ENCODE peak calls at places on chromosomes 12 and 14, in ten cellular contexts. One of them, this sample, is unnamed. For H3K4me1, the result is how much of the 10 kb centered on the place peaks cover.

GRCh38 chr12:109358154-109358869 is 10.6 kb downstream of the MYO1H start:
- DNase-seq in PC-3: no peak
- DNase-seq in left ventricle myocardium inferior: no peak
- DNase-seq in pancreas: no peak
- DNase-seq in tibial artery: no peak
- DNase-seq in IMR-90: peak
- DNase-seq in lung: no peak
- DNase-seq in mammary epithelial cell: no peak
- DNase-seq in neural progenitor cell: no peak
- DNase-seq in effector memory CD4-positive, alpha-beta T cell: no peak
- DNase-seq in this sample: no peak

GRCh38 chr12:104294845-104295674 is 8.5 kb upstream of the EID3 start:
- DNase-seq in lung: no peak
- DNase-seq in pancreas: no peak
- DNase-seq in left ventricle myocardium inferior: no peak
- DNase-seq in IMR-90: no peak
- DNase-seq in PC-3: peak
- DNase-seq in effector memory CD4-positive, alpha-beta T cell: no peak
- DNase-seq in mammary epithelial cell: no peak
- DNase-seq in tibial artery: no peak
- DNase-seq in neural progenitor cell: no peak
- DNase-seq in this sample: no peak

GRCh38 chr14:54472291-54472690 is 16.5 kb downstream of the GMFB start:
- DNase-seq in mammary epithelial cell: no peak
- DNase-seq in PC-3: no peak
- DNase-seq in neural progenitor cell: peak
- DNase-seq in tibial artery: no peak
- DNase-seq in pancreas: no peak
- DNase-seq in lung: no peak
- DNase-seq in IMR-90: no peak
- DNase-seq in effector memory CD4-positive, alpha-beta T cell: no peak
- DNase-seq in left ventricle myocardium inferior: no peak
- DNase-seq in this sample: no peak

GRCh38 chr14:91744068-91744480 is 12.2 kb upstream of the CATSPERB start:
- DNase-seq in IMR-90: no peak
- DNase-seq in effector memory CD4-positive, alpha-beta T cell: no peak
- DNase-seq in mammary epithelial cell: no peak
- DNase-seq in PC-3: peak
- DNase-seq in tibial artery: no peak
- DNase-seq in left ventricle myocardium inferior: no peak
- DNase-seq in neural progenitor cell: no peak
- DNase-seq in lung: peak
- DNase-seq in pancreas: peak
- DNase-seq in this sample: no peak

GRCh38 chr12:81078469-81079196 is 754 bp downstream of the ACSS3 start:
- DNase-seq in tibial artery: peak
- DNase-seq in IMR-90: peak
- DNase-seq in left ventricle myocardium inferior: no peak
- DNase-seq in pancreas: no peak
- DNase-seq in PC-3: no peak
- DNase-seq in neural progenitor cell: peak
- DNase-seq in effector memory CD4-positive, alpha-beta T cell: no peak
- DNase-seq in lung: peak
- DNase-seq in mammary epithelial cell: no peak
- DNase-seq in this sample: no peak

GRCh38 chr14:71604231-71604630 is 328.0 kb upstream of the RGS6 start:
- DNase-seq in left ventricle myocardium inferior: no peak
- DNase-seq in lung: no peak
- DNase-seq in PC-3: no peak
- DNase-seq in IMR-90: no peak
- DNase-seq in pancreas: no peak
- DNase-seq in effector memory CD4-positive, alpha-beta T cell: no peak
- DNase-seq in tibial artery: no peak
- DNase-seq in neural progenitor cell: no peak
- DNase-seq in mammary epithelial cell: no peak
- DNase-seq in this sample: no peak

GRCh38 chr12:28040251-28040650 is 67.7 kb upstream of the PTHLH start:
- DNase-seq in lung: no peak
- DNase-seq in effector memory CD4-positive, alpha-beta T cell: no peak
- DNase-seq in left ventricle myocardium inferior: no peak
- DNase-seq in tibial artery: no peak
- DNase-seq in IMR-90: no peak
- DNase-seq in pancreas: no peak
- DNase-seq in mammary epithelial cell: no peak
- DNase-seq in neural progenitor cell: no peak
- DNase-seq in PC-3: no peak
- DNase-seq in this sample: no peak

GRCh38 chr12:46371718-46372130 is 849 bp downstream of the SLC38A2 start:
- DNase-seq in effector memory CD4-positive, alpha-beta T cell: peak
- DNase-seq in left ventricle myocardium inferior: peak
- DNase-seq in tibial artery: peak
- DNase-seq in IMR-90: peak
- DNase-seq in pancreas: peak
- DNase-seq in mammary epithelial cell: no peak
- DNase-seq in PC-3: peak
- DNase-seq in neural progenitor cell: peak
- DNase-seq in lung: peak
- DNase-seq in this sample: peak

GRCh38 chr14:74973003-74973614 is 17.7 kb upstream of the PGF start:
- DNase-seq in lung: no peak
- DNase-seq in pancreas: no peak
- DNase-seq in mammary epithelial cell: no peak
- DNase-seq in tibial artery: peak
- DNase-seq in neural progenitor cell: no peak
- DNase-seq in PC-3: no peak
- DNase-seq in left ventricle myocardium inferior: peak
- DNase-seq in effector memory CD4-positive, alpha-beta T cell: no peak
- DNase-seq in IMR-90: peak
- DNase-seq in this sample: peak

GRCh38 chr14:29865299-29865698 is 62.3 kb downstream of the PRKD1 start:
- DNase-seq in IMR-90: no peak
- DNase-seq in pancreas: no peak
- DNase-seq in left ventricle myocardium inferior: no peak
- DNase-seq in lung: no peak
- DNase-seq in PC-3: no peak
- DNase-seq in neural progenitor cell: no peak
- DNase-seq in mammary epithelial cell: no peak
- DNase-seq in tibial artery: no peak
- DNase-seq in effector memory CD4-positive, alpha-beta T cell: no peak
- DNase-seq in this sample: no peak

GRCh38 chr12:27498159-27498558 is 25.8 kb upstream of the PPFIBP1 start:
- DNase-seq in tibial artery: no peak
- DNase-seq in neural progenitor cell: no peak
- DNase-seq in IMR-90: no peak
- DNase-seq in lung: no peak
- DNase-seq in left ventricle myocardium inferior: no peak
- DNase-seq in mammary epithelial cell: no peak
- DNase-seq in pancreas: no peak
- DNase-seq in PC-3: no peak
- DNase-seq in effector memory CD4-positive, alpha-beta T cell: no peak
- DNase-seq in this sample: no peak

GRCh38 chr12:1131811-1132224 is 140.8 kb downstream of the ERC1 start:
- DNase-seq in tibial artery: no peak
- DNase-seq in left ventricle myocardium inferior: no peak
- DNase-seq in neural progenitor cell: no peak
- DNase-seq in pancreas: no peak
- DNase-seq in mammary epithelial cell: peak
- DNase-seq in lung: no peak
- DNase-seq in PC-3: no peak
- DNase-seq in effector memory CD4-positive, alpha-beta T cell: no peak
- DNase-seq in IMR-90: no peak
- DNase-seq in this sample: no peak

GRCh38 chr14:93959239-93960107 is 16.9 kb downstream of the ASB2 start:
- DNase-seq in PC-3: peak
- DNase-seq in left ventricle myocardium inferior: no peak
- DNase-seq in neural progenitor cell: no peak
- DNase-seq in tibial artery: no peak
- DNase-seq in mammary epithelial cell: peak
- DNase-seq in IMR-90: peak
- DNase-seq in lung: peak
- DNase-seq in effector memory CD4-positive, alpha-beta T cell: peak
- DNase-seq in pancreas: no peak
- DNase-seq in this sample: peak

GRCh38 chr12:128976120-128976519 is 122.8 kb downstream of the GLT1D1 start:
- DNase-seq in lung: peak
- DNase-seq in tibial artery: no peak
- DNase-seq in effector memory CD4-positive, alpha-beta T cell: no peak
- DNase-seq in left ventricle myocardium inferior: no peak
- DNase-seq in PC-3: peak
- DNase-seq in mammary epithelial cell: no peak
- DNase-seq in IMR-90: no peak
- DNase-seq in pancreas: no peak
- DNase-seq in neural progenitor cell: peak
- DNase-seq in this sample: no peak

GRCh38 chr12:57833672-57834071 is 12.9 kb downstream of the CTDSP2 start:
- DNase-seq in pancreas: no peak
- DNase-seq in neural progenitor cell: no peak
- DNase-seq in IMR-90: no peak
- DNase-seq in effector memory CD4-positive, alpha-beta T cell: no peak
- DNase-seq in PC-3: no peak
- DNase-seq in left ventricle myocardium inferior: no peak
- DNase-seq in tibial artery: no peak
- DNase-seq in mammary epithelial cell: no peak
- DNase-seq in lung: no peak
- DNase-seq in this sample: no peak

GRCh38 chr14:92916201-92916600 is 6.7 kb upstream of the CHGA start:
- DNase-seq in lung: no peak
- DNase-seq in tibial artery: no peak
- DNase-seq in left ventricle myocardium inferior: no peak
- DNase-seq in pancreas: no peak
- DNase-seq in IMR-90: no peak
- DNase-seq in mammary epithelial cell: no peak
- DNase-seq in neural progenitor cell: no peak
- DNase-seq in effector memory CD4-positive, alpha-beta T cell: no peak
- DNase-seq in PC-3: no peak
- DNase-seq in this sample: no peak

GRCh38 chr14:21861153-21861552 is 187.5 kb upstream of the OR4E1 start:
- DNase-seq in pancreas: no peak
- DNase-seq in IMR-90: no peak
- DNase-seq in tibial artery: no peak
- DNase-seq in effector memory CD4-positive, alpha-beta T cell: no peak
- DNase-seq in neural progenitor cell: no peak
- DNase-seq in lung: no peak
- DNase-seq in left ventricle myocardium inferior: no peak
- DNase-seq in PC-3: no peak
- DNase-seq in mammary epithelial cell: no peak
- DNase-seq in this sample: no peak

GRCh38 chr12:124745468-124745890 is 118.2 kb downstream of the SCARB1 start:
- DNase-seq in PC-3: no peak
- DNase-seq in effector memory CD4-positive, alpha-beta T cell: no peak
- DNase-seq in neural progenitor cell: no peak
- DNase-seq in tibial artery: no peak
- DNase-seq in IMR-90: no peak
- DNase-seq in lung: no peak
- DNase-seq in pancreas: no peak
- DNase-seq in mammary epithelial cell: no peak
- DNase-seq in left ventricle myocardium inferior: no peak
- DNase-seq in this sample: no peak
- H3K4me1 ChIP-seq in PC-3: under half
- H3K4me1 ChIP-seq in effector memory CD4-positive, alpha-beta T cell: under half
- H3K4me1 ChIP-seq in neural progenitor cell: under half
- H3K4me1 ChIP-seq in tibial artery: under half
- H3K4me1 ChIP-seq in IMR-90: under half
- H3K4me1 ChIP-seq in lung: under half
- H3K4me1 ChIP-seq in pancreas: under half
- H3K4me1 ChIP-seq in mammary epithelial cell: under half
- H3K4me1 ChIP-seq in left ventricle myocardium inferior: under half
- H3K4me1 ChIP-seq in this sample: under half

DNA sequence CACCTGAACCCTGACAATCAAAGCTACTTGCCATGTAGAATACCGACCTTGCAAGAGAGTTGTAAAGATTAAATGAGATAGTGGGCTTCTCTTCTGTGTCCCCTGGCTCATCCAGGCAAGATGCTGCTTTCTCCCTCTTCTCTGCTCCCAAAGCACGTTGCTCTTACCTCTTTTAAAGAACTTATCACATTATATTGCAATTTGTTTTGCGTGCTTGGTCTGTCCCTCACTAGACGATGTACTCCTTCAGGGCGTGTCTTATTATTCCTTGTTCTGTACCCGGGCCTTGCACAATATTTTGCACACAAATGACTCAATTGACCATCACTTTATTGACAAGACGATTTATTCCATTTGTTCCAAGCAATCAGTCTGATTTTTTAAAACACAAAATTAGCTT is 3.3 kb downstream of the DCN start:
- DNase-seq in PC-3: peak
- DNase-seq in pancreas: no peak
- DNase-seq in neural progenitor cell: no peak
- DNase-seq in left ventricle myocardium inferior: no peak
- DNase-seq in effector memory CD4-positive, alpha-beta T cell: no peak
- DNase-seq in mammary epithelial cell: no peak
- DNase-seq in lung: no peak
- DNase-seq in IMR-90: peak
- DNase-seq in tibial artery: no peak
- DNase-seq in this sample: no peak
- H3K4me3 ChIP-seq in PC-3: no peak
- H3K4me3 ChIP-seq in pancreas: no peak
- H3K4me3 ChIP-seq in neural progenitor cell: no peak
- H3K4me3 ChIP-seq in left ventricle myocardium inferior: peak
- H3K4me3 ChIP-seq in effector memory CD4-positive, alpha-beta T cell: no peak
- H3K4me3 ChIP-seq in mammary epithelial cell: no peak
- H3K4me3 ChIP-seq in lung: no peak
- H3K4me3 ChIP-seq in IMR-90: peak
- H3K4me3 ChIP-seq in tibial artery: peak
- H3K4me3 ChIP-seq in this sample: no peak

GRCh38 chr12:118190266-118190665 is 54.3 kb downstream of the PEBP1 start:
- DNase-seq in left ventricle myocardium inferior: no peak
- DNase-seq in tibial artery: no peak
- DNase-seq in lung: no peak
- DNase-seq in effector memory CD4-positive, alpha-beta T cell: no peak
- DNase-seq in PC-3: no peak
- DNase-seq in pancreas: no peak
- DNase-seq in neural progenitor cell: peak
- DNase-seq in IMR-90: peak
- DNase-seq in mammary epithelial cell: peak
- DNase-seq in this sample: no peak
- H3K27ac ChIP-seq in left ventricle myocardium inferior: peak
- H3K27ac ChIP-seq in tibial artery: peak
- H3K27ac ChIP-seq in lung: peak
- H3K27ac ChIP-seq in effector memory CD4-positive, alpha-beta T cell: no peak
- H3K27ac ChIP-seq in PC-3: no peak
- H3K27ac ChIP-seq in pancreas: no peak
- H3K27ac ChIP-seq in neural progenitor cell: no peak
- H3K27ac ChIP-seq in IMR-90: peak
- H3K27ac ChIP-seq in mammary epithelial cell: peak
- H3K27ac ChIP-seq in this sample: no peak

GRCh38 chr14:76446486-76446885 is 70.5 kb downstream of the ESRRB start:
- DNase-seq in mammary epithelial cell: no peak
- DNase-seq in IMR-90: no peak
- DNase-seq in lung: no peak
- DNase-seq in effector memory CD4-positive, alpha-beta T cell: no peak
- DNase-seq in neural progenitor cell: no peak
- DNase-seq in pancreas: no peak
- DNase-seq in PC-3: no peak
- DNase-seq in left ventricle myocardium inferior: no peak
- DNase-seq in tibial artery: no peak
- DNase-seq in this sample: no peak

GRCh38 chr14:76450476-76450875 is 74.5 kb downstream of the ESRRB start:
- DNase-seq in neural progenitor cell: no peak
- DNase-seq in mammary epithelial cell: no peak
- DNase-seq in PC-3: no peak
- DNase-seq in left ventricle myocardium inferior: no peak
- DNase-seq in effector memory CD4-positive, alpha-beta T cell: no peak
- DNase-seq in pancreas: no peak
- DNase-seq in lung: no peak
- DNase-seq in tibial artery: no peak
- DNase-seq in IMR-90: no peak
- DNase-seq in this sample: no peak

GRCh38 chr14:76446921-76447320 is 71.0 kb downstream of the ESRRB start:
- DNase-seq in left ventricle myocardium inferior: no peak
- DNase-seq in PC-3: no peak
- DNase-seq in pancreas: no peak
- DNase-seq in IMR-90: no peak
- DNase-seq in tibial artery: no peak
- DNase-seq in effector memory CD4-positive, alpha-beta T cell: no peak
- DNase-seq in neural progenitor cell: no peak
- DNase-seq in mammary epithelial cell: no peak
- DNase-seq in lung: no peak
- DNase-seq in this sample: no peak
- H3K4me1 ChIP-seq in left ventricle myocardium inferior: under half
- H3K4me1 ChIP-seq in PC-3: under half
- H3K4me1 ChIP-seq in pancreas: under half
- H3K4me1 ChIP-seq in IMR-90: under half
- H3K4me1 ChIP-seq in tibial artery: under half
- H3K4me1 ChIP-seq in effector memory CD4-positive, alpha-beta T cell: under half
- H3K4me1 ChIP-seq in neural progenitor cell: under half
- H3K4me1 ChIP-seq in mammary epithelial cell: under half
- H3K4me1 ChIP-seq in lung: under half
- H3K4me1 ChIP-seq in this sample: under half

This sample was measured in CD8-positive, alpha-beta memory T cell.